ENCODE peak calls at places on chromosomes 3 and 15, in ten cellular contexts. T is mucosa of descending colon, Z is IMR-90, R is GM23338, I is mammary epithelial cell, N is HFF-Myc, Y is type B pancreatic cell, S is Peyer's patch, J is stomach, L is fibroblast of pulmonary artery. K is an unnamed sample.

GRCh38 chr3:197501879-197502620 is 53.7 kb downstream of the BDH1 start:
- DNase-seq in T (peak), L (peak), S (peak), J (peak), Y (no peak), R (peak), Z (peak), N (no peak), I (peak), K (peak)

GRCh38 chr3:46634856-46635255 is 22.5 kb downstream of the FAM240A start:
- DNase-seq in N (no peak), I (no peak), T (no peak), S (no peak), L (no peak), Y (no peak), Z (no peak), R (no peak), J (no peak), K (no peak)

GRCh38 chr3:45814322-45814721 is 18.0 kb upstream of the SLC6A20 start:
- DNase-seq in J (no peak), S (no peak), T (no peak), Y (no peak), N (no peak), L (no peak), Z (no peak), R (no peak), I (no peak), K (no peak)

GRCh38 chr3:29194139-29194538 is 86.7 kb upstream of the RBMS3 start:
- DNase-seq in Y (no peak), Z (no peak), S (no peak), J (no peak), I (no peak), N (no peak), L (no peak), R (no peak), T (no peak), K (no peak)

GRCh38 chr3:14558029-14558428 is 17.9 kb upstream of the GRIP2 start:
- DNase-seq in N (no peak), Y (no peak), S (no peak), I (no peak), T (no peak), R (no peak), J (no peak), L (no peak), Z (no peak), K (no peak)

GRCh38 chr3:118882353-118882947 is 152.2 kb downstream of the IGSF11 start:
- DNase-seq in N (peak), S (no peak), Y (no peak), Z (peak), I (peak), L (peak), J (peak), R (peak), T (peak), K (peak)

GRCh38 chr15:83066034-83066760 is 855 bp downstream of the BTBD1 start:
- DNase-seq in S (no peak), Y (no peak), T (peak), N (no peak), L (no peak), Z (no peak), J (no peak), I (peak), R (no peak), K (no peak)

GRCh38 chr3:117272876-117273523 is 563.4 kb downstream of the TUSC7 start:
- DNase-seq in Z (no peak), R (no peak), L (no peak), Y (no peak), S (no peak), T (no peak), J (no peak), I (no peak), N (no peak), K (no peak)

GRCh38 chr3:128282392-128283196 is 129.3 kb downstream of the EEFSEC start:
- DNase-seq in L (peak), Y (peak), T (no peak), J (no peak), S (no peak), I (no peak), N (no peak), Z (peak), R (peak), K (no peak)

GRCh38 chr3:127612966-127613365 is 14.8 kb downstream of the MCM2 start:
- DNase-seq in R (no peak), Z (no peak), L (peak), S (peak), T (no peak), I (no peak), Y (no peak), N (no peak), J (no peak), K (no peak)

GRCh38 chr3:119891944-119892721 is 110.2 kb downstream of the NR1I2 start:
- DNase-seq in Z (peak), J (peak), I (peak), N (peak), R (peak), T (peak), S (no peak), Y (no peak), L (peak), K (peak)

GRCh38 chr15:89370120-89371077 is 35.8 kb upstream of the POLG start:
- DNase-seq in Y (no peak), T (no peak), S (no peak), J (no peak), N (no peak), Z (no peak), R (peak), L (no peak), I (no peak), K (no peak)

GRCh38 chr15:74245342-74245931 is 9.3 kb downstream of the CCDC33 start:
- DNase-seq in Y (no peak), Z (no peak), J (no peak), N (no peak), I (no peak), R (peak), L (no peak), S (no peak), T (no peak), K (peak)

GRCh38 chr3:101936419-101937331 is 87.4 kb downstream of the NFKBIZ start:
- DNase-seq in J (no peak), N (peak), T (no peak), R (no peak), L (peak), S (no peak), Y (no peak), Z (peak), I (peak), K (no peak)

GRCh38 chr3:10357592-10358308 is 36.8 kb upstream of the SEC13 start:
- DNase-seq in I (peak), L (peak), R (no peak), T (no peak), J (no peak), N (peak), Y (no peak), Z (peak), S (peak), K (no peak)

GRCh38 chr15:73346735-73347312 is 21.9 kb downstream of the HCN4 start:
- DNase-seq in S (peak), J (peak), L (peak), Y (peak), R (peak), Z (peak), I (peak), T (peak), N (peak), K (peak)

DNA sequence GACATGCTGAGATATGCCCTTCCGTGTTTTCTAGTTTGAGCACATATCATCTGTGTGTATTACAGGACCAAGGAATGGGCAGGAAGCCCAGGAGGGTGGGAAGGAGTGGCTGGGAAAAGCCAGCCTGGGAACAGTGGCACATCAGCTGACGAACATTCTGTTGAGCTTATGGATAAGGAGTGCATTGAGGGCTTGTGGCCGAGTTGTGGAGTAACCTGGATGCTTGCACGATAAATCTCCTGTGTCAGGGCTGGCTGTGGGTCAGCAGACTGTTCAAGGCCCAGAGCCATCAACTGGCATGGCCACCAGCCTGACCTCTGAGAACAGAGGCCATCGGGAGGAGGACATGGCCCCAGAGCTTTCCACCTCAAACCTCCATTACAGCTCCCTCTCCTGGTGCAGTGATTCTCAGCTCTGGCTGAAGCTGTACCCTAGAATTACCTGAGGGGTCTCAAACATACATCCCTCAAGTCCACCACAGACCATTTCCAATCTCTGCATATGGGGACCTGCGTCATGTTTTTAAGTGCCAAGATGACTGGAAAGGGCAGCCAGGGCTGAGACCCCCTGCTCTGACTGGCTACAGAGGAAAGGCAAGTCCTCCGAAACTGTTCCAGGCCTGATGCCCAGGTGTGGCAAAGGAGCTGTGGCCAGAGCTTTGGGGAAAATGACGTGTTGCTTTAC is 4.8 kb upstream of the VILL start:
- DNase-seq in S (peak), R (peak), Y (peak), N (no peak), L (peak), T (peak), Z (peak), J (peak), I (peak), K (no peak)
- TF ChIP-seq CTCF in S (no peak), R (peak), Y (no peak), N (peak), L (peak), T (no peak), Z (no peak), J (no peak), I (no peak), K (no peak)

DNA sequence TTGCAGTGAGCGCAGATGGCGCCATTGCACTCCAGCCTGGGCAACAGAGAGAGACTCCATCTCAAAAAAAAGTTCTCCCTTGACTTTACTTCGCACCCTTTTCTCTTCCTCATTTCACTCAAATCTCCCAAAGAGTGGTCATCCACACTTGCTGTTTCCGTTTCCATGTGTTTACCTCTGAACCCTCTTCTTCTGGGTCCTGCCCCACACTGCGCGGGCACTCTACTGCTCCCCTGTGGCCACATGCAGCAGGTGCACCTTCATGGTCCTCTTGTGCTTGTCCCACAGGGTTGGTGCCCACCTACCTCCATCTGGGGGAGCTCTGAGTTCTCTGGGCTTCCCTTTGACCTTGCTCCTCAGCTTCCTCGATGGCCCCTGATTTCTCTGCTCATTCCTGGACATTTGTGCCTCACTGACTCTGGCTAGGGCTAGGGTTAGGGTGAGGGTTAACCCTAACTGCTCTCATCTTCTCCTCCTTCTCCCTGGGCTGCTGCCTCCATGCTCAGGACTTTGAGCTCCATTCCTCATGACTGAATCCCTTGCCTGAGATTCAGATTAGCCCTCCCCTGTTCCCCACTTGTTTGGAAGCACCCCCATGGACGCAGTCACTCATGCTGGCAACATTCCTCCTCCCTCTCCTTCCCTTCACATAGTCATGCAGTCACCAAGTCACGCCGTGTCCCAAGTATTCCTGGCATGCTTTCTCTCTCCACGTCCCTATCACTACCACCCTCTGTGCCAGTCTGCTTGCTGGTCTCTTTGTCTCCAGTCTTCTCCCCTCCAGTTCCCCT is 26.6 kb upstream of the KY start:
- DNase-seq in I (no peak), T (peak), Y (no peak), Z (no peak), J (no peak), S (no peak), N (no peak), L (peak), R (peak), K (peak)
- TF ChIP-seq CTCF in I (peak), T (peak), Y (peak), Z (peak), J (peak), S (no peak), N (peak), L (peak), R (peak), K (peak)

DNA sequence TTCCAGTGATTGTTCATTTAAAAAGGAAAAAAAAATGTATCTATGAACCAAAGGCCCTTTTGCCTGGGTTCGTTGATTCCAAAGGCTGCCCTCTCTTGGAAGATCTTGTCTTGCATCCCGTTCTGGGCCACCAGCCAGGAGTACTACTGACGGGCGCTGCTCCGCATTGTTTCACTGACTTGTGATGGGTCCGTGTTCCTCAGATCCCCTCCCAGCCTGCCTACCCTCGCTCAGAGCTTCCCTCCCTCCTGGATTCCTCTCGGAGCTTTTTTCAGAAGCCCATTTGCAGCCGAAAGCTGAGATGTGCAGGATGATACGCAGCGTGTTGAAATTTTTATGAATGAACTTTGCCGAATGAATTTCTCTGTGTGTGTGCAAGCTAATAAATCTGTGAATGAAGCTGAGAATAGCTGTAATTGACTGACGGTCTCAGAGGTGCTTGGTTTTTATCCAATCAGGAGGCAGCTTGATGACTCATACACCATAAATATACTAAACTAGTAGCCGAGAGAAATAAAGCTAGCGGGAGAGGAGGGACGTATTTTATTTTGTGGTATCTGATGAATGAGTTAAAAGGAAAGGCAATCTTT is at the start of gene SHC4:
- DNase-seq in I (peak), Y (no peak), S (peak), L (peak), J (peak), Z (peak), T (peak), N (peak), R (peak), K (peak)
- TF ChIP-seq CTCF in I (peak), Y (peak), S (no peak), L (peak), J (peak), Z (peak), T (no peak), N (peak), R (no peak), K (peak)

GRCh38 chr3:195265363-195265976 is 5.5 kb downstream of the XXYLT1 start:
- DNase-seq in I (no peak), T (no peak), Y (no peak), N (no peak), Z (no peak), L (no peak), R (no peak), S (no peak), J (no peak), K (no peak)
- TF ChIP-seq CTCF in I (no peak), T (no peak), Y (no peak), N (no peak), Z (no peak), L (no peak), R (peak), S (no peak), J (no peak), K (no peak)

GRCh38 chr3:148493631-148494030 is 204.1 kb upstream of the AGTR1 start:
- DNase-seq in T (no peak), J (no peak), I (no peak), R (no peak), L (no peak), Z (no peak), N (no peak), Y (no peak), S (no peak), K (no peak)
- TF ChIP-seq CTCF in T (no peak), J (no peak), I (no peak), R (no peak), L (no peak), Z (no peak), N (no peak), Y (no peak), S (no peak), K (no peak)

GRCh38 chr3:21668012-21668411 is 83.0 kb downstream of the ZNF385D start:
- DNase-seq in L (no peak), J (no peak), I (no peak), N (no peak), R (no peak), Y (no peak), Z (no peak), T (no peak), S (no peak), K (no peak)
- TF ChIP-seq CTCF in L (no peak), J (no peak), I (no peak), N (no peak), R (no peak), Y (no peak), Z (no peak), T (no peak), S (no peak), K (no peak)

GRCh38 chr15:71600237-71600636 is 210.1 kb upstream of the NR2E3 start:
- DNase-seq in Y (no peak), N (no peak), S (no peak), R (no peak), T (no peak), Z (no peak), J (no peak), I (no peak), L (no peak), K (no peak)
- TF ChIP-seq CTCF in Y (no peak), N (no peak), S (no peak), R (no peak), T (no peak), Z (no peak), J (no peak), I (no peak), L (no peak), K (no peak)

DNA sequence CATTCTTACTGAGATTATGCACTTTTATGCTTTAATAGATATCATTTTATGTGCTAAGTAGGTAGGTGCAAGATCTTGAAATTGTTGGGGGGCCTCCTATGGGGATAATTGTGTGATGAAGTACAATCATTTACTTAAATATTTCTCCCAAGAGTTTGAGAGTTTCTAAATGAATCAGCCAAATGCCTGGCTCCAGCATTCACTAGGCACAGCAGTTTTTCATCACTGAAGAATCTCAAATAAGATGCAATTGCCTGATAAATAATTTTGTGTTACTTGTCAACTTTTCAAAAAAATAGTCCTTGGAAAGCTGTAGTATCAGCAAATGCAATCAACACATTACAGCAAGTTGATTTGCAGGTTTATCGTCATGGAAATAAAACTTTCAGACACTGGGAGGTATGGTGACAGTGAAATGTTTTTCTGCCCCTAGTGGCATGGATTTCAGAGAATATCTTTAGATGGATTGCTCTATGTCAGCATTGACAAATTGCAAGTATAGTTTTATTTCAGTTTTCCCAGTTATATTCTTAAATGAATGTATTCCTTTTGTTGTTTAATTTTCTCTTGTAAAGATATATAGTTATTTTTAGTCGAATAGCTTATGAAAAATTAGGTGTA is 167.1 kb downstream of the NEK11 start:
- DNase-seq in Z (no peak), J (no peak), T (no peak), Y (no peak), L (peak), R (peak), I (no peak), N (no peak), S (no peak), K (no peak)
- TF ChIP-seq CTCF in Z (no peak), J (no peak), T (no peak), Y (peak), L (peak), R (peak), I (peak), N (no peak), S (no peak), K (no peak)

DNA sequence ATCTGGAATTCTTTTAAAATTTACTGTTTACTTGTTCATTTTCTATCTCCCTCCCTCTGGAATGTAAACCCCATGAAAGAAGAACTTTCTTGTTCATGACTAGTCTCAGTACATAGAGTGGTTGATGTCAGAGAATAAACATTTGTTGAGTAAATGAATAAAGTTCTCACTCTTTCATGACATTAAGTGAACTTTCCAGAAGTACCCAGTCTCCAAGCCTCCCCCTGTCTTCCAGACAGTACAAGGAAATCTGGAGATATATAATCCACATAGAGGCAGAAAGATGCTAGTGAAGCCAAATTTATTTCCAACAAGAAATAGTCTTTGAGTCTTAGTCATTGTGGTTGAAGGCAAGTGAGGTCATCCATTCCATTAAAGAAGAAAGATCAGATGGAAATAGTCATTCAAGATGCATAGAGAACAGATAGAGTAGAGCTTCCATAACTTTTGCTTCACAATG is 71.5 kb upstream of the GALNT15 start:
- DNase-seq in T (no peak), S (no peak), Z (peak), J (no peak), I (peak), R (no peak), L (peak), Y (no peak), N (no peak), K (no peak)
- TF ChIP-seq CTCF in T (no peak), S (no peak), Z (peak), J (no peak), I (no peak), R (no peak), L (no peak), Y (no peak), N (no peak), K (no peak)

K was measured in endothelial cell.